ENCODE peak calls at places on chromosomes 6 and 20, in four cellular contexts. H is RCC 7860, K is body of pancreas, A is right lobe of liver. N is an unnamed sample.

GRCh38 chr20:39574061-39574460 is 611.9 kb downstream of the DHX35 start:
- DNase-seq in K (peak), A (no peak), H (no peak), N (no peak)

GRCh38 chr20:63399596-63400375 is 38.6 kb upstream of the CHRNA4 start:
- DNase-seq in A (no peak), K (no peak), H (no peak), N (no peak)

GRCh38 chr6:126628125-126628524 is 288.2 kb downstream of the CENPW start:
- DNase-seq in K (no peak), H (no peak), A (no peak), N (no peak)

GRCh38 chr6:139296927-139297326 is 5.1 kb upstream of the TXLNB start:
- DNase-seq in A (no peak), H (peak), K (no peak), N (no peak)

GRCh38 chr6:7140631-7141366 is 33.0 kb downstream of the RREB1 start:
- DNase-seq in H (peak), A (peak), K (peak), N (peak)

GRCh38 chr6:89048985-89049384 is 31.6 kb upstream of the PNRC1 start:
- DNase-seq in H (peak), K (no peak), A (no peak), N (no peak)

GRCh38 chr20:6784767-6785166 is 17.3 kb downstream of the BMP2 start:
- DNase-seq in K (no peak), A (no peak), H (no peak), N (no peak)

GRCh38 chr6:14943116-14943515 is 302.8 kb upstream of the JARID2 start:
- DNase-seq in H (no peak), K (no peak), A (no peak), N (no peak)

GRCh38 chr6:57147955-57148858 is 23.9 kb upstream of the BAG2 start:
- DNase-seq in H (no peak), K (no peak), A (no peak), N (no peak)

GRCh38 chr6:68958327-68958726 is 323.2 kb downstream of the ADGRB3 start:
- DNase-seq in H (no peak), A (no peak), K (no peak), N (no peak)

GRCh38 chr6:145036848-145037567 is 698.3 kb downstream of the EPM2A start:
- DNase-seq in H (no peak), K (no peak), A (no peak), N (no peak)

GRCh38 chr6:3124667-3125066 is 6.2 kb downstream of the BPHL start:
- DNase-seq in K (no peak), H (no peak), A (no peak), N (no peak)

GRCh38 chr6:14317616-14318015 is 200.0 kb downstream of the CD83 start:
- DNase-seq in H (no peak), A (no peak), K (no peak), N (no peak)

GRCh38 chr20:46013826-46014516 is 5.3 kb downstream of the MMP9 start:
- DNase-seq in A (no peak), K (peak), H (peak), N (no peak)

GRCh38 chr6:169996652-169997051 is 245.2 kb downstream of the ERMARD start:
- DNase-seq in A (no peak), K (no peak), H (no peak), N (no peak)

GRCh38 chr20:42352096-42352495 is 733.9 kb upstream of the CHD6 start:
- DNase-seq in A (no peak), K (no peak), H (no peak), N (no peak)

GRCh38 chr20:20364747-20365558 is 3.0 kb upstream of the INSM1 start:
- DNase-seq in H (no peak), A (no peak), K (no peak), N (no peak)

GRCh38 chr20:1566701-1567100 is 9.2 kb upstream of the SIRPD start:
- DNase-seq in H (peak), K (no peak), A (no peak), N (no peak)

GRCh38 chr6:89239338-89239737 is 22.2 kb upstream of the GABRR1 start:
- DNase-seq in K (no peak), H (no peak), A (no peak), N (no peak)

GRCh38 chr20:53304146-53304545 is 289.5 kb downstream of the ZNF217 start:
- DNase-seq in K (no peak), A (no peak), H (no peak), N (no peak)

GRCh38 chr20:57175397-57176010 is 90.9 kb downstream of the BMP7 start:
- DNase-seq in A (no peak), H (no peak), K (no peak), N (no peak)

GRCh38 chr20:53176133-53176532 is 204.0 kb downstream of the TSHZ2 start:
- DNase-seq in H (no peak), A (no peak), K (no peak), N (no peak)

GRCh38 chr6:36118550-36119107 is 11.7 kb upstream of the MAPK13 start:
- DNase-seq in H (peak), K (peak), A (peak), N (no peak)

GRCh38 chr20:23918101-23918862 is 38.7 kb upstream of the CST5 start:
- DNase-seq in A (peak), H (no peak), K (no peak), N (no peak)

GRCh38 chr20:22732751-22733150 is 148.4 kb upstream of the FOXA2 start:
- DNase-seq in H (no peak), K (no peak), A (no peak), N (no peak)

GRCh38 chr20:9989066-9989724 is 45.6 kb upstream of the ANKEF1 start:
- DNase-seq in A (no peak), K (no peak), H (no peak), N (no peak)

GRCh38 chr20:667351-668034 is 8.1 kb downstream of the SCRT2 start:
- DNase-seq in H (no peak), A (no peak), K (peak), N (peak)

GRCh38 chr6:25014806-25015560 is 79.2 kb upstream of the RIPOR2 start:
- DNase-seq in K (peak), H (no peak), A (no peak), N (no peak)

GRCh38 chr20:57061058-57061900 is 205.2 kb downstream of the BMP7 start:
- DNase-seq in K (no peak), H (peak), A (no peak), N (peak)

GRCh38 chr6:134148566-134148965 is 96.1 kb upstream of the SLC2A12 start:
- DNase-seq in A (no peak), K (no peak), H (no peak), N (no peak)

N was measured in hypothalamus.